ENCODE peak calls at places on chromosomes 7 and 10, in six cellular contexts. B, U, S, I, G and M are unnamed samples.

GRCh38 chr10:5632430-5632829 is 34.0 kb downstream of the ASB13 start:
- DNase-seq in B (no peak), U (no peak), S (no peak), I (no peak), G (no peak), M (no peak)

GRCh38 chr10:50577681-50578350 is 45.9 kb downstream of the SGMS1 start:
- DNase-seq in B (no peak), U (no peak), S (no peak), I (no peak), G (peak), M (peak)

GRCh38 chr10:127977368-127978009 is 70.6 kb downstream of the PTPRE start:
- DNase-seq in B (no peak), U (no peak), S (peak), I (no peak), G (no peak), M (no peak)

GRCh38 chr7:157975401-157976372 is 611.9 kb downstream of the PTPRN2 start:
- DNase-seq in B (no peak), U (no peak), S (no peak), I (no peak), G (no peak), M (no peak)

GRCh38 chr10:526651-527312 is 162.7 kb downstream of the DIP2C start:
- DNase-seq in B (no peak), U (no peak), S (no peak), I (no peak), G (no peak), M (no peak)

GRCh38 chr7:77351539-77352004 is 64.6 kb downstream of the GSAP start:
- DNase-seq in B (peak), U (no peak), S (no peak), I (peak), G (peak), M (no peak)

GRCh38 chr10:95290801-95291633 is at the start of gene PDLIM1:
- DNase-seq in B (no peak), U (no peak), S (no peak), I (no peak), G (peak), M (no peak)

GRCh38 chr10:22825841-22826240 is 102.0 kb upstream of the ARMC3 start:
- DNase-seq in B (no peak), U (no peak), S (no peak), I (no peak), G (peak), M (no peak)

GRCh38 chr10:78203915-78204818 is 170.5 kb downstream of the RPS24 start:
- DNase-seq in B (no peak), U (no peak), S (no peak), I (no peak), G (no peak), M (no peak)

GRCh38 chr7:157769016-157769869 is 432.4 kb downstream of the DNAJB6 start:
- DNase-seq in B (no peak), U (no peak), S (no peak), I (no peak), G (no peak), M (no peak)